ENCODE peak calls at places on chromosomes 6 and 20, in eight cellular contexts. G is vagina, E is epithelial cell of esophagus, S is esophagus squamous epithelium, M is cardiac fibroblast, C is HepG2, L is breast epithelium, Q is fibroblast of the aortic adventitia. H is an unnamed sample.

GRCh38 chr20:24789877-24790276 is 159.2 kb upstream of the CST7 start:
- DNase-seq in G (no peak), E (no peak), S (no peak), M (no peak), C (no peak), L (no peak), Q (no peak), H (no peak)

GRCh38 chr20:17227199-17227535 is 327 bp downstream of the PCSK2 start:
- DNase-seq in G (no peak), E (no peak), S (no peak), M (no peak), C (no peak), L (no peak), Q (no peak), H (no peak)

GRCh38 chr6:15434263-15434662 is 188.4 kb downstream of the JARID2 start:
- DNase-seq in G (no peak), E (no peak), S (no peak), M (no peak), C (no peak), L (no peak), Q (no peak), H (no peak)

GRCh38 chr6:133756046-133756445 is 132.9 kb upstream of the TCF21 start:
- DNase-seq in G (no peak), E (no peak), S (no peak), M (peak), C (no peak), L (no peak), Q (peak), H (no peak)

GRCh38 chr20:10040070-10040970 is 5.5 kb downstream of the ANKEF1 start:
- DNase-seq in G (no peak), E (peak), S (no peak), M (peak), C (peak), L (no peak), Q (peak), H (no peak)

GRCh38 chr6:142706200-142706599 is 238.8 kb downstream of the HIVEP2 start:
- DNase-seq in G (no peak), E (no peak), S (no peak), M (no peak), C (no peak), L (no peak), Q (no peak), H (no peak)

GRCh38 chr20:3071610-3072529 is at the start of gene OXT:
- DNase-seq in G (no peak), E (no peak), S (no peak), M (no peak), C (no peak), L (no peak), Q (no peak), H (peak)

GRCh38 chr6:1498491-1499113 is 109.2 kb downstream of the FOXF2 start:
- DNase-seq in G (no peak), E (no peak), S (no peak), M (no peak), C (peak), L (no peak), Q (no peak), H (no peak)

GRCh38 chr20:58923117-58923712 is 57.8 kb upstream of the NELFCD start:
- DNase-seq in G (no peak), E (peak), S (no peak), M (no peak), C (no peak), L (no peak), Q (no peak), H (no peak)

GRCh38 chr6:95117236-95117635 is 460.1 kb upstream of the MANEA start:
- DNase-seq in G (no peak), E (peak), S (no peak), M (no peak), C (no peak), L (no peak), Q (no peak), H (no peak)

GRCh38 chr20:32635764-32636163 is 38.0 kb downstream of the C20orf203 start:
- DNase-seq in G (no peak), E (no peak), S (no peak), M (peak), C (no peak), L (no peak), Q (peak), H (no peak)

GRCh38 chr6:139117734-139118133 is 17.1 kb upstream of the HECA start:
- DNase-seq in G (no peak), E (no peak), S (no peak), M (peak), C (no peak), L (no peak), Q (no peak), H (no peak)

GRCh38 chr6:38116248-38116647 is 296.7 kb downstream of the ZFAND3 start:
- DNase-seq in G (no peak), E (peak), S (no peak), M (no peak), C (no peak), L (no peak), Q (no peak), H (no peak)

GRCh38 chr6:33856655-33857054 is 52.9 kb upstream of the MLN start:
- DNase-seq in G (no peak), E (no peak), S (no peak), M (no peak), C (no peak), L (no peak), Q (no peak), H (peak)

GRCh38 chr6:143096403-143096802 is 35.7 kb downstream of the AIG1 start:
- DNase-seq in G (no peak), E (no peak), S (no peak), M (no peak), C (no peak), L (no peak), Q (no peak), H (no peak)

GRCh38 chr6:36596359-36596758 is 2.2 kb downstream of the SRSF3 start:
- DNase-seq in G (no peak), E (no peak), S (no peak), M (no peak), C (no peak), L (no peak), Q (no peak), H (no peak)

GRCh38 chr6:114783083-114783482 is 440.3 kb upstream of the HS3ST5 start:
- DNase-seq in G (no peak), E (peak), S (no peak), M (no peak), C (no peak), L (no peak), Q (no peak), H (no peak)

GRCh38 chr6:999552-999951 is 306.6 kb upstream of the EXOC2 start:
- DNase-seq in G (no peak), E (no peak), S (no peak), M (no peak), C (peak), L (no peak), Q (no peak), H (no peak)

GRCh38 chr6:5087389-5087788 is 2.2 kb downstream of the PPP1R3G start:
- DNase-seq in G (peak), E (no peak), S (no peak), M (no peak), C (no peak), L (no peak), Q (no peak), H (no peak)

GRCh38 chr20:63457737-63458136 is 14.7 kb downstream of the KCNQ2 start:
- DNase-seq in G (no peak), E (peak), S (no peak), M (peak), C (no peak), L (no peak), Q (peak), H (no peak)

GRCh38 chr6:33746651-33747100 is at the start of gene IP6K3:
- DNase-seq in G (no peak), E (no peak), S (no peak), M (no peak), C (no peak), L (no peak), Q (no peak), H (no peak)

GRCh38 chr6:79646006-79646405 is 14.9 kb downstream of the SH3BGRL2 start:
- DNase-seq in G (no peak), E (no peak), S (no peak), M (no peak), C (no peak), L (no peak), Q (no peak), H (no peak)

GRCh38 chr6:129659590-129660345 is 50.2 kb downstream of the ARHGAP18 start:
- DNase-seq in G (no peak), E (no peak), S (no peak), M (peak), C (no peak), L (no peak), Q (no peak), H (no peak)

GRCh38 chr6:163780993-163781392 is 366.5 kb downstream of the QKI start:
- DNase-seq in G (no peak), E (no peak), S (no peak), M (no peak), C (no peak), L (no peak), Q (no peak), H (no peak)

GRCh38 chr6:93468291-93468690 is 48.9 kb upstream of the EPHA7 start:
- DNase-seq in G (no peak), E (no peak), S (no peak), M (peak), C (no peak), L (no peak), Q (peak), H (no peak)

GRCh38 chr6:148608211-148608951 is 138.4 kb upstream of the UST start:
- DNase-seq in G (no peak), E (peak), S (no peak), M (peak), C (peak), L (no peak), Q (peak), H (no peak)

GRCh38 chr6:42369568-42369967 is 82.2 kb downstream of the TRERF1 start:
- DNase-seq in G (no peak), E (peak), S (no peak), M (no peak), C (no peak), L (no peak), Q (no peak), H (no peak)

GRCh38 chr20:58693226-58694006 is 816 bp downstream of the NPEPL1 start:
- DNase-seq in G (peak), E (no peak), S (no peak), M (no peak), C (no peak), L (no peak), Q (no peak), H (no peak)

GRCh38 chr20:50845566-50846211 is 50.8 kb downstream of the BCAS4 start:
- DNase-seq in G (no peak), E (peak), S (no peak), M (no peak), C (no peak), L (peak), Q (no peak), H (no peak)

GRCh38 chr20:64063389-64064144 is 569 bp downstream of the TCEA2 start:
- DNase-seq in G (no peak), E (no peak), S (no peak), M (no peak), C (no peak), L (no peak), Q (no peak), H (no peak)

GRCh38 chr20:1368448-1369199 is 24.2 kb downstream of the FKBP1A start:
- DNase-seq in G (no peak), E (no peak), S (no peak), M (peak), C (no peak), L (no peak), Q (peak), H (no peak)

GRCh38 chr6:166588691-166589333 is 2.3 kb upstream of the RAMACL start:
- DNase-seq in G (no peak), E (no peak), S (no peak), M (peak), C (no peak), L (no peak), Q (peak), H (no peak)

GRCh38 chr6:30163090-30163917 is at the start of gene TRIM15:
- DNase-seq in G (no peak), E (peak), S (no peak), M (no peak), C (peak), L (no peak), Q (no peak), H (no peak)

GRCh38 chr20:542777-543368 is 717 bp downstream of the CSNK2A1 start:
- DNase-seq in G (no peak), E (no peak), S (no peak), M (no peak), C (no peak), L (no peak), Q (no peak), H (no peak)

GRCh38 chr20:62823688-62824475 is 7.0 kb downstream of the COL9A3 start:
- DNase-seq in G (no peak), E (no peak), S (no peak), M (no peak), C (no peak), L (no peak), Q (no peak), H (no peak)

GRCh38 chr6:108796875-108797274 is 51.3 kb upstream of the ARMC2 start:
- DNase-seq in G (no peak), E (no peak), S (no peak), M (no peak), C (no peak), L (no peak), Q (no peak), H (no peak)

GRCh38 chr6:146985111-146985510 is 219.1 kb upstream of the STXBP5 start:
- DNase-seq in G (no peak), E (peak), S (no peak), M (no peak), C (peak), L (no peak), Q (no peak), H (no peak)

GRCh38 chr20:62794007-62794724 is 2.1 kb upstream of the MRGBP start:
- DNase-seq in G (peak), E (peak), S (peak), M (peak), C (peak), L (peak), Q (peak), H (peak)

GRCh38 chr20:38875170-38875993 is 50.8 kb upstream of the FAM83D start:
- DNase-seq in G (no peak), E (no peak), S (no peak), M (no peak), C (no peak), L (no peak), Q (no peak), H (peak)

GRCh38 chr20:11777387-11777786 is 140.3 kb upstream of the BTBD3 start:
- DNase-seq in G (no peak), E (no peak), S (no peak), M (no peak), C (no peak), L (no peak), Q (no peak), H (no peak)
- H3K4me3 ChIP-seq in G (no peak), E (no peak), S (no peak), M (no peak), C (no peak), L (no peak), Q (no peak), H (no peak)

DNA sequence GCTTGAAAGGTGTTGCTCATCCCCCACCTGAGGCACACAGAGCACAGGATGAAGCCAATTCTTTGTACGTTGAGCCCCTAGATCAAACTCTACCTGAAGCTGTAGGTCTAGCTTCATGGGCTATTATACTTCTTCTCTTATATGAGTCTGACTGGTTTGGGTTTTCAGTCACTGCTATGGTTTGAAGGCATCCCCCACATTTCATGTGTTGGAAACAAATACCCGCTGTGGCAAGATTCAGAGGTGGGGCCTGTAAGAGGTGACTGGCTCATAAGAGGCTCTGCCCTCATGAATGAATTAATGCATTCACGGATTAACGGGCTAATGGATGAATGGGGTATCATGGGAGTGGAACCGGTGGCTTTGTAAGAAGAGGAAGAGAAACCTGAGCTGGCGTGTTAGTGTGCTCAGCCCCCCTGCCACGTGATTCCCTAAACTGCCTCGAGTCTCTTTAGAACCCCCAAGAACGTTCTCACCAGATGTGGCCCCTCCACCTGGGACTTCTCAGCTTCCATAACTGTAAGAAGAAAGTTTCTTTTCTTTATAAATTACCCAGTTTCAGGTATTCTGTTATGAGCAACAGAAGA is 39.2 kb downstream of the PREX1 start:
- DNase-seq in G (no peak), E (no peak), S (no peak), M (no peak), C (no peak), L (no peak), Q (no peak), H (no peak)
- H3K4me3 ChIP-seq in G (no peak), E (no peak), S (no peak), M (no peak), C (no peak), L (no peak), Q (no peak), H (no peak)

GRCh38 chr20:15705975-15706374 is 867.3 kb downstream of the KIF16B start:
- DNase-seq in G (no peak), E (no peak), S (no peak), M (no peak), C (no peak), L (no peak), Q (no peak), H (no peak)

GRCh38 chr20:15700147-15700765 is 873.0 kb downstream of the KIF16B start:
- DNase-seq in G (no peak), E (peak), S (no peak), M (no peak), C (no peak), L (no peak), Q (no peak), H (no peak)

GRCh38 chr20:15699431-15700146 is 873.7 kb downstream of the KIF16B start:
- DNase-seq in G (no peak), E (peak), S (no peak), M (no peak), C (no peak), L (no peak), Q (no peak), H (no peak)

GRCh38 chr20:15703171-15703911 is 869.9 kb downstream of the KIF16B start:
- DNase-seq in G (no peak), E (peak), S (no peak), M (peak), C (peak), L (no peak), Q (peak), H (no peak)

DNA sequence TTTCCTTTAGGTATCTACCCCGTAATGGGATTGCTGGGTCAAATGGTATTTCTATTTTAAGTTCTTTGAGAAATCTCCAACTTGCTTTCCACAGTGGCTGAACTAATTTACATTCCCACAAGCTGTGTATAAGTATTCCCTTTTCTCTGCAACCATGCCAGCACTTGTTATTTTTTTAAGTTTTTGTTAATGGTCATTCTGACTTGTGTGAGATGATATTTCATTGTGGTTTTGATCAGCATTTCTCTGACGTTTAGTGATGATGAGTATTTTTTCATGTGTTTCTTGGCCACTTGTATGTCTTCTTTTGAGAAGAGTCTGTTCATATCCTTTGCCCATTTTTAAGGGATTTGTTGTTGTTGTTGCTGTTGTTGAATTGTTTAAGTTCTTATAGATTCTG is 871.1 kb downstream of the KIF16B start:
- DNase-seq in G (no peak), E (no peak), S (no peak), M (peak), C (no peak), L (no peak), Q (no peak), H (no peak)
- H3K4me3 ChIP-seq in G (no peak), E (no peak), S (no peak), M (no peak), C (no peak), L (no peak), Q (no peak), H (no peak)

GRCh38 chr6:26105842-26106241 is 18.6 kb downstream of the HFE start:
- DNase-seq in G (no peak), E (peak), S (no peak), M (peak), C (no peak), L (no peak), Q (peak), H (no peak)

GRCh38 chr6:26103770-26104456 is 16.7 kb downstream of the HFE start:
- DNase-seq in G (peak), E (peak), S (no peak), M (peak), C (peak), L (peak), Q (peak), H (peak)

GRCh38 chr6:26105109-26105730 is 18.0 kb downstream of the HFE start:
- DNase-seq in G (no peak), E (no peak), S (no peak), M (no peak), C (no peak), L (no peak), Q (no peak), H (no peak)

GRCh38 chr6:26103141-26103769 is 16.0 kb downstream of the HFE start:
- DNase-seq in G (no peak), E (peak), S (no peak), M (peak), C (peak), L (no peak), Q (peak), H (no peak)

GRCh38 chr6:26104457-26105108 is 17.4 kb downstream of the HFE start:
- DNase-seq in G (no peak), E (no peak), S (no peak), M (peak), C (peak), L (no peak), Q (no peak), H (no peak)
- H3K4me3 ChIP-seq in G (peak), E (peak), S (peak), M (peak), C (peak), L (peak), Q (peak), H (peak)

GRCh38 chr6:27088068-27088467 is 159.4 kb upstream of the PRSS16 start:
- DNase-seq in G (no peak), E (no peak), S (no peak), M (no peak), C (no peak), L (no peak), Q (no peak), H (no peak)

GRCh38 chr6:27096834-27097511 is 150.5 kb upstream of the PRSS16 start:
- DNase-seq in G (no peak), E (peak), S (no peak), M (peak), C (no peak), L (peak), Q (peak), H (no peak)

GRCh38 chr6:27095914-27096313 is 151.6 kb upstream of the PRSS16 start:
- DNase-seq in G (no peak), E (no peak), S (no peak), M (no peak), C (no peak), L (no peak), Q (no peak), H (no peak)

GRCh38 chr6:27091661-27092315 is 155.7 kb upstream of the PRSS16 start:
- DNase-seq in G (no peak), E (peak), S (no peak), M (peak), C (peak), L (no peak), Q (peak), H (no peak)

DNA sequence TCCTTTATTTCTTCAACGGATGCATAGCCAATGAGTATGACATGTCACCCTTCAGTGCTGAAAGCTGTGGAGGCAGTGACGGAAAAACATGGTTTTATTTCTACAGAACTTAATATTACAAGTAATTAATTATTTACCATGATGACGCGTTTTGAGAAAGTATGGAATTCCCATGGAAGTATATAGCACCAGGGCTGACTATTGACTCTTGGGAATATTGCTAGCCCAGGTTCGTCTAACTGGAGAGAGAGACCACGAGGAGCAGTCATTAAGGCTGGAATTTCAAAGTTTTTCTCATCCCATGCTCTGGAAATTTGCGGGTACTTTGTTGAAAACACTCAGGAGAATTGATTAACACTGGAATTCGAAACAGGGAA is 155.2 kb upstream of the PRSS16 start:
- DNase-seq in G (no peak), E (no peak), S (no peak), M (no peak), C (no peak), L (no peak), Q (no peak), H (no peak)
- H3K4me3 ChIP-seq in G (no peak), E (peak), S (peak), M (peak), C (peak), L (peak), Q (peak), H (no peak)

H was measured in CD4-positive, alpha-beta memory T cell.